ENCODE peak calls at places on chromosomes 11 and 22, in five cellular contexts. T, V, S, I and W are unnamed samples.

GRCh38 chr11:122205036-122205435 is 89.0 kb upstream of the BLID start:
- DNase-seq in S (no peak), T (no peak), I (no peak), V (no peak), W (no peak)

GRCh38 chr11:69295995-69296889 is 2.3 kb downstream of the MYEOV start:
- DNase-seq in T (peak; percentile 52), V (no peak), S (peak; percentile 74), I (peak; percentile 86), W (no peak)

GRCh38 chr22:30420401-30421178 is 5.0 kb upstream of the MTFP1 start:
- DNase-seq in S (peak; percentile 90), T (peak; percentile 54), I (no peak), V (no peak), W (no peak)

GRCh38 chr11:36790450-36790849 is 192.4 kb upstream of the RAG2 start:
- DNase-seq in T (no peak), S (no peak), I (no peak), V (no peak), W (no peak)

GRCh38 chr11:83192846-83193245 is 666 bp upstream of the ANKRD42 start:
- DNase-seq in I (no peak), S (no peak), T (no peak), V (no peak), W (no peak)

GRCh38 chr22:38414009-38414395 is 41.0 kb downstream of the KCNJ4 start:
- DNase-seq in T (no peak), I (peak; percentile 36), S (no peak), V (peak; percentile 16), W (no peak)

GRCh38 chr11:36214976-36215687 is 74.1 kb downstream of the COMMD9 start:
- DNase-seq in T (no peak), V (no peak), I (no peak), S (no peak), W (no peak)

GRCh38 chr11:64385953-64386704 is 27.2 kb downstream of the RPS6KA4 start:
- DNase-seq in I (no peak), T (peak; percentile 12), S (peak; percentile 35), V (no peak), W (no peak)

GRCh38 chr22:22953796-22954195 is 66.2 kb downstream of the IGLL5 start:
- DNase-seq in V (no peak), S (no peak), I (no peak), T (no peak), W (no peak)

GRCh38 chr22:23376256-23376655 is 195.9 kb downstream of the BCR start:
- DNase-seq in T (no peak), S (no peak), V (no peak), I (no peak), W (peak; percentile 57)

GRCh38 chr11:1102221-1102971 is 27.7 kb downstream of the MUC2 start:
- DNase-seq in I (peak; percentile 62), S (no peak), T (no peak), V (no peak), W (no peak)

GRCh38 chr22:36753120-36753802 is 22.7 kb downstream of the IFT27 start:
- DNase-seq in T (no peak), V (no peak), I (no peak), S (no peak), W (no peak)

GRCh38 chr22:30890689-30891442 is 77.7 kb downstream of the MORC2 start:
- DNase-seq in V (peak; percentile 40), S (peak; percentile 10), T (peak; percentile 70), I (peak; percentile 74), W (peak; percentile 76)

GRCh38 chr11:29641201-29641600 is 375.6 kb downstream of the KCNA4 start:
- DNase-seq in V (no peak), I (no peak), T (no peak), S (no peak), W (no peak)

GRCh38 chr22:49853981-49854791 is 542 bp downstream of the ZBED4 start:
- DNase-seq in T (peak; percentile 38), V (no peak), S (peak; percentile 17), I (peak; percentile 91), W (peak; percentile 36)

GRCh38 chr22:28963362-28963761 is 80.0 kb downstream of the ZNRF3 start:
- DNase-seq in S (no peak), T (no peak), I (no peak), V (no peak), W (no peak)

GRCh38 chr11:44837650-44838049 is 110.9 kb downstream of the TSPAN18 start:
- DNase-seq in S (peak; percentile 73), V (no peak), I (no peak), T (no peak), W (no peak)

GRCh38 chr22:31952459-31952858 is 8.1 kb downstream of the YWHAH start:
- DNase-seq in V (no peak), S (peak; percentile 93), I (no peak), T (no peak), W (no peak)

GRCh38 chr22:41021039-41021654 is 70.0 kb downstream of the RBX1 start:
- DNase-seq in S (no peak), T (no peak), V (no peak), I (peak; percentile 77), W (no peak)

GRCh38 chr11:22461626-22462025 is 123.4 kb downstream of the SLC17A6 start:
- DNase-seq in S (peak; percentile 31), T (no peak), V (no peak), I (no peak), W (no peak)

GRCh38 chr11:94731921-94732601 is 36.1 kb upstream of the AMOTL1 start:
- DNase-seq in I (no peak), T (no peak), S (peak; percentile 91), V (no peak), W (no peak)

GRCh38 chr11:83840326-83840725 is 554.2 kb upstream of the CCDC90B start:
- DNase-seq in S (no peak), V (no peak), T (no peak), I (no peak), W (no peak)

GRCh38 chr11:116072776-116073175 is 568.6 kb upstream of the CADM1 start:
- DNase-seq in S (no peak), T (no peak), V (no peak), I (no peak), W (peak; percentile 30)

GRCh38 chr11:46953093-46953492 is 16.5 kb downstream of the CSTPP1 start:
- DNase-seq in V (no peak), I (no peak), T (no peak), S (no peak), W (no peak)
- TF ChIP-seq CTCF in V (no peak), I (no peak), T (no peak), S (no peak), W (no peak)

GRCh38 chr11:117470576-117470975 is 142.9 kb downstream of the CEP164 start:
- DNase-seq in I (no peak), S (no peak), V (no peak), T (no peak), W (no peak)

GRCh38 chr11:117465236-117465997 is 137.8 kb downstream of the CEP164 start:
- DNase-seq in T (no peak), I (peak; percentile 15), S (no peak), V (no peak), W (no peak)

GRCh38 chr11:117466966-117467365 is 139.3 kb downstream of the CEP164 start:
- DNase-seq in I (peak; percentile 47), V (no peak), S (no peak), T (no peak), W (no peak)

GRCh38 chr11:117471776-117472175 is 144.1 kb downstream of the CEP164 start:
- DNase-seq in I (no peak), V (no peak), S (no peak), T (no peak), W (no peak)

GRCh38 chr11:117468888-117469287 is 141.2 kb downstream of the CEP164 start:
- DNase-seq in V (no peak), S (no peak), T (no peak), I (peak; percentile 30), W (no peak)
- TF ChIP-seq CTCF in V (no peak), S (no peak), T (no peak), I (no peak), W (no peak)

DNA sequence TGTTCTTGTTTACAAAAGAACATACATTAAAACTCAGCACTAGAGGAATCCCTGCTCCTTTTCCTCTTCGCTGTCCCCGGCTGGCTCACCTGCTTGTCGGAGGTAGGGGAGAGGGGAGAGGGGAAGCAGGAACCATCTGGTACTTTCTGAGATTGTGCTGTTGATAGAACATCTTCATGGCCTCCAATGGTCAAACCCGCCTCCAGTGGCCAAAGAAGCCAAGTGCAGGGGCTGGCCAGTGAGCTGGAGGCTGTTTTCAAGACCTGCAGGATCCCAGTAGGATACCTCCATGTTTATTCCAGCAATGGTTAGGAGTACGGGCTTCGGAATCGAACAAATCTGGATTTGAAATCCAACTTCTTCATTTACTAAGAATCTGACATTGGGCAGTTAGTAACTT is 92.6 kb downstream of the PKNOX2 start:
- DNase-seq in I (no peak), V (no peak), T (no peak), S (no peak), W (no peak)
- TF ChIP-seq CTCF in I (no peak), V (no peak), T (no peak), S (peak; percentile 20), W (no peak)

GRCh38 chr11:62306227-62306626 is 7.4 kb upstream of the SCGB1D4 start:
- DNase-seq in T (no peak), S (no peak), V (no peak), I (no peak), W (no peak)
- TF ChIP-seq CTCF in T (no peak), S (no peak), V (no peak), I (no peak), W (no peak)

GRCh38 chr11:12540913-12541587 is 133.2 kb upstream of the TEAD1 start:
- DNase-seq in I (no peak), T (no peak), V (no peak), S (peak; percentile 94), W (no peak)
- TF ChIP-seq CTCF in I (no peak), T (no peak), V (no peak), S (peak; percentile 42), W (no peak)

GRCh38 chr11:104992781-104993180 is 24.4 kb upstream of the CASP4 start:
- DNase-seq in T (no peak), V (no peak), S (no peak), I (no peak), W (no peak)
- TF ChIP-seq CTCF in T (no peak), V (no peak), S (no peak), I (no peak), W (no peak)